ENCODE peak calls at places on chromosomes 12 and 14, in six cellular contexts. One of them, this sample, is unnamed.

GRCh38 chr12:70823182-70823976 is 97.2 kb downstream of the PTPRR start:
- DNase-seq in endothelial cell of umbilical vein: no peak
- DNase-seq in GM12878: no peak
- DNase-seq in NB4: no peak
- DNase-seq in A549: no peak
- DNase-seq in K562: no peak
- DNase-seq in this sample: no peak

GRCh38 chr12:132309162-132310086 is 20.0 kb downstream of the GALNT9 start:
- DNase-seq in endothelial cell of umbilical vein: no peak
- DNase-seq in GM12878: no peak
- DNase-seq in NB4: no peak
- DNase-seq in A549: no peak
- DNase-seq in K562: no peak
- DNase-seq in this sample: no peak

GRCh38 chr12:44775916-44776315 is 100.2 kb downstream of the NELL2 start:
- DNase-seq in endothelial cell of umbilical vein: no peak
- DNase-seq in GM12878: no peak
- DNase-seq in NB4: no peak
- DNase-seq in A549: no peak
- DNase-seq in K562: no peak
- DNase-seq in this sample: no peak

GRCh38 chr12:57342207-57342691 is 88.6 kb downstream of the R3HDM2 start:
- DNase-seq in endothelial cell of umbilical vein: peak
- DNase-seq in GM12878: no peak
- DNase-seq in NB4: peak
- DNase-seq in A549: peak
- DNase-seq in K562: no peak
- DNase-seq in this sample: no peak

GRCh38 chr12:76219806-76220205 is 128.4 kb downstream of the BBS10 start:
- DNase-seq in endothelial cell of umbilical vein: no peak
- DNase-seq in GM12878: no peak
- DNase-seq in NB4: no peak
- DNase-seq in A549: no peak
- DNase-seq in K562: no peak
- DNase-seq in this sample: peak

GRCh38 chr12:124678421-124678893 is 111.0 kb upstream of the NCOR2 start:
- DNase-seq in endothelial cell of umbilical vein: no peak
- DNase-seq in GM12878: no peak
- DNase-seq in NB4: no peak
- DNase-seq in A549: no peak
- DNase-seq in K562: no peak
- DNase-seq in this sample: no peak

GRCh38 chr12:2271961-2272360 is 219.2 kb downstream of the CACNA1C start:
- DNase-seq in endothelial cell of umbilical vein: no peak
- DNase-seq in GM12878: no peak
- DNase-seq in NB4: no peak
- DNase-seq in A549: no peak
- DNase-seq in K562: no peak
- DNase-seq in this sample: no peak

GRCh38 chr14:23399591-23399990 is 8.5 kb downstream of the MYH6 start:
- DNase-seq in endothelial cell of umbilical vein: no peak
- DNase-seq in GM12878: no peak
- DNase-seq in NB4: no peak
- DNase-seq in A549: no peak
- DNase-seq in K562: no peak
- DNase-seq in this sample: no peak

GRCh38 chr14:98177551-98177950 is 1094.4 kb downstream of the BCL11B start:
- DNase-seq in endothelial cell of umbilical vein: no peak
- DNase-seq in GM12878: no peak
- DNase-seq in NB4: no peak
- DNase-seq in A549: no peak
- DNase-seq in K562: no peak
- DNase-seq in this sample: no peak

GRCh38 chr12:45598761-45599160 is 130.7 kb upstream of the ARID2 start:
- DNase-seq in endothelial cell of umbilical vein: no peak
- DNase-seq in GM12878: no peak
- DNase-seq in NB4: no peak
- DNase-seq in A549: no peak
- DNase-seq in K562: no peak
- DNase-seq in this sample: no peak

GRCh38 chr14:57501039-57501557 is 7.4 kb upstream of the CCDC198 start:
- DNase-seq in endothelial cell of umbilical vein: no peak
- DNase-seq in GM12878: no peak
- DNase-seq in NB4: no peak
- DNase-seq in A549: no peak
- DNase-seq in K562: no peak
- DNase-seq in this sample: no peak

GRCh38 chr14:57498659-57499058 is 5.0 kb upstream of the CCDC198 start:
- DNase-seq in endothelial cell of umbilical vein: no peak
- DNase-seq in GM12878: no peak
- DNase-seq in NB4: no peak
- DNase-seq in A549: no peak
- DNase-seq in K562: no peak
- DNase-seq in this sample: no peak

GRCh38 chr14:57498035-57498434 is 4.4 kb upstream of the CCDC198 start:
- DNase-seq in endothelial cell of umbilical vein: no peak
- DNase-seq in GM12878: no peak
- DNase-seq in NB4: no peak
- DNase-seq in A549: no peak
- DNase-seq in K562: no peak
- DNase-seq in this sample: no peak

DNA sequence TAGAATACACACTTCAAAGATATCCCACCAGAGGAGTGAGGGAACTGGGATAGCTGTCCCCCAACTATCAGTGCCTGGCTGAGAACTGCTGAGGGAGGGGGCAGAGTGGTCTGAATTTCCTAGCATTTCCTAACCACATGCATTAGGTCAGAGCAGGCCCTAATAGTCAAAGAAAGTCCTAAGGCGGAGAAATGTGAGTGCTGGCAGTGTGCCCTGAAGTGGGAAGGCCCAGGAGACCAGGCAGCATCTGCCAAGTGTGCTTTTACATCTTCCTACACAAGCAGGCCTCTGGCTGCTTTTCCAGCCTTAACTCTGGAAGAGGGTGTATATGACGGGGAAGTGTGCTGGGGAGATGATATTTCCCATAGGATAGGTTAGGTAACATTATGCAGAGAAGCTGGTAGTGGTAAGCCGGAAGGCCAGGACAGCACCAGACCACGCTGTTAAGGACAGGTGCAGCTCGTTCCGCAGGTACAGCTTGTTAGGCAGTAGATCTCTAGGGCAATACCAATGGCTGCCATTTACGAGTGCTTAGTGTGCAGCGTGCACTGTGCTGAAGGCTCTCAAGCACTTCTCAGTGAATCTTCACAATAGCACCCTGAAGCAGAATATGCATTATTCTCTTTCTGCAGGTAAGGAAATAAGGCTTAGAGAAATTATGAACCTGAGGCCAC is 9.1 kb upstream of the CCDC198 start:
- DNase-seq in endothelial cell of umbilical vein: no peak
- DNase-seq in GM12878: no peak
- DNase-seq in NB4: no peak
- DNase-seq in A549: no peak
- DNase-seq in K562: no peak
- DNase-seq in this sample: no peak
- TF ChIP-seq MYC in endothelial cell of umbilical vein: no peak
- TF ChIP-seq MYC in GM12878: no peak
- TF ChIP-seq MYC in NB4: no peak
- TF ChIP-seq MYC in A549: no peak
- TF ChIP-seq MYC in K562: no peak
- TF ChIP-seq MYC in this sample: no peak

GRCh38 chr14:75612157-75612556 is 33.7 kb downstream of the FLVCR2 start:
- DNase-seq in endothelial cell of umbilical vein: no peak
- DNase-seq in GM12878: no peak
- DNase-seq in NB4: no peak
- DNase-seq in A549: no peak
- DNase-seq in K562: no peak
- DNase-seq in this sample: no peak
- TF ChIP-seq MYC in endothelial cell of umbilical vein: no peak
- TF ChIP-seq MYC in GM12878: no peak
- TF ChIP-seq MYC in NB4: no peak
- TF ChIP-seq MYC in A549: no peak
- TF ChIP-seq MYC in K562: no peak
- TF ChIP-seq MYC in this sample: no peak

GRCh38 chr12:43111608-43112007 is 440.4 kb downstream of the ADAMTS20 start:
- DNase-seq in endothelial cell of umbilical vein: no peak
- DNase-seq in GM12878: peak
- DNase-seq in NB4: no peak
- DNase-seq in A549: no peak
- DNase-seq in K562: no peak
- DNase-seq in this sample: no peak
- TF ChIP-seq MYC in endothelial cell of umbilical vein: no peak
- TF ChIP-seq MYC in GM12878: no peak
- TF ChIP-seq MYC in NB4: no peak
- TF ChIP-seq MYC in A549: no peak
- TF ChIP-seq MYC in K562: no peak
- TF ChIP-seq MYC in this sample: no peak

DNA sequence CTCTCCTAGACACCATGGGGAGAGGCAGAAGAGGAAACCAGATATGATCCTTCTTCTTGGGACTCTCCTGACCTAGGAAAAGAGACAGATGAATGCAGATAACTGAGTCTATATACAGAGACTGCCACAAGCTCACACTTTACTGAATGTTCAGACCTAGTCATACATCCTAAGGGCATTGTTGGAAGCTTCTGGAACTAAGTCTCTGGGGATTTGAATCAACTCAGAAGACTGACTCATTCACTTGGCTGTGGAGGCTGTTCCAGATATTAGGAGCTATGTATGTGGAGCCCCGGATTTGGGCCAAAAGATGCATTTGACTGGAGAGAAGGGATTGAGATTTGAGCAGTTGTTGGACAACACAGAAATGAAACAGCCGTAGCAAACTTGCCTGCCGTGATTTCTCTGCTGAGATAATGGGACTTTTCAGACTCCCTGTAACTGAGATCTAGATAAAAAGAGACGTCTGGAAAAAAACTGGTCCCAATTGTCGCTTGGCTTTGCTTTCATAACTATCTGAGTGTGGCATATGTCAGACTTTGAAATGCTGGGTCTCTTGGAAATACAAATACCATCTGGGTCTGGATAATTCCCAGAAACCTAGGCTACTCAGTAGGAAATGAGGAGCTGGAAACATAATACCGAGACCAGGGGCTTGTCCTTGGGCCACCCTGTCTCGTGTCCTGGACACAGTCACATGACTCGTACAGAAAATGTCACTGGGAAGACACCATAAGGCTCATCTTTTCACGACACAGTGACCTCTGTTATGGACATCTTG is 396.8 kb downstream of the NUAK1 start:
- DNase-seq in endothelial cell of umbilical vein: peak
- DNase-seq in GM12878: no peak
- DNase-seq in NB4: no peak
- DNase-seq in A549: no peak
- DNase-seq in K562: no peak
- DNase-seq in this sample: no peak
- TF ChIP-seq MYC in endothelial cell of umbilical vein: no peak
- TF ChIP-seq MYC in GM12878: no peak
- TF ChIP-seq MYC in NB4: no peak
- TF ChIP-seq MYC in A549: no peak
- TF ChIP-seq MYC in K562: no peak
- TF ChIP-seq MYC in this sample: no peak

DNA sequence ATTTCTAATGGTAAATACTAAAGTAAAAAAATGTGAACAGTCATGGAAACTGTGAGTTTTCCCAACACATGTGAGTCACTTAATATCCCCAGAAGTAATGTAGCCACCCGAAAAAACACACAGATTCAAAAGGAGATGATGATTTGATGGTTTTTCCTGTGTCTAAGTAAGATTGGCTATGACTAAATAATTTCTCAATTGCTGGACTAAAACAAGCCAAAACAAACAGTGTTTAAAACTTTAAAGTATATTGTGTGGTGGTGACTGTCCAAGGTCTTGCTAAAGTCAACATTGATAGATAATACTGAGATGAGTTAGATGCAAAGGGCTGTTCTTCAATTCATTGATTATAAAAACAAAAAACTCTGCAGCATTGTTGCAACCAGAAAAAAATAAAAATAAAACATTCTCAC is 89.6 kb upstream of the SOX5 start:
- DNase-seq in endothelial cell of umbilical vein: peak
- DNase-seq in GM12878: no peak
- DNase-seq in NB4: no peak
- DNase-seq in A549: no peak
- DNase-seq in K562: no peak
- DNase-seq in this sample: peak
- TF ChIP-seq MYC in endothelial cell of umbilical vein: no peak
- TF ChIP-seq MYC in GM12878: no peak
- TF ChIP-seq MYC in NB4: no peak
- TF ChIP-seq MYC in A549: no peak
- TF ChIP-seq MYC in K562: no peak
- TF ChIP-seq MYC in this sample: no peak

GRCh38 chr12:49334226-49334625 is 2.8 kb downstream of the C1QL4 start:
- DNase-seq in endothelial cell of umbilical vein: no peak
- DNase-seq in GM12878: no peak
- DNase-seq in NB4: no peak
- DNase-seq in A549: no peak
- DNase-seq in K562: no peak
- DNase-seq in this sample: no peak
- TF ChIP-seq MYC in endothelial cell of umbilical vein: no peak
- TF ChIP-seq MYC in GM12878: no peak
- TF ChIP-seq MYC in NB4: no peak
- TF ChIP-seq MYC in A549: no peak
- TF ChIP-seq MYC in K562: no peak
- TF ChIP-seq MYC in this sample: no peak

GRCh38 chr12:106978035-106978800 is 8.7 kb downstream of the MTERF2 start:
- DNase-seq in endothelial cell of umbilical vein: no peak
- DNase-seq in GM12878: no peak
- DNase-seq in NB4: no peak
- DNase-seq in A549: no peak
- DNase-seq in K562: no peak
- DNase-seq in this sample: peak
- TF ChIP-seq MYC in endothelial cell of umbilical vein: no peak
- TF ChIP-seq MYC in GM12878: no peak
- TF ChIP-seq MYC in NB4: no peak
- TF ChIP-seq MYC in A549: no peak
- TF ChIP-seq MYC in K562: no peak
- TF ChIP-seq MYC in this sample: no peak

GRCh38 chr12:95718001-95718400 is 72.6 kb downstream of the NTN4 start:
- DNase-seq in endothelial cell of umbilical vein: peak
- DNase-seq in GM12878: no peak
- DNase-seq in NB4: no peak
- DNase-seq in A549: no peak
- DNase-seq in K562: no peak
- DNase-seq in this sample: no peak
- TF ChIP-seq MYC in endothelial cell of umbilical vein: no peak
- TF ChIP-seq MYC in GM12878: no peak
- TF ChIP-seq MYC in NB4: no peak
- TF ChIP-seq MYC in A549: no peak
- TF ChIP-seq MYC in K562: no peak
- TF ChIP-seq MYC in this sample: no peak

GRCh38 chr12:108498136-108498535 is 16.9 kb upstream of the FICD start:
- DNase-seq in endothelial cell of umbilical vein: no peak
- DNase-seq in GM12878: no peak
- DNase-seq in NB4: no peak
- DNase-seq in A549: no peak
- DNase-seq in K562: no peak
- DNase-seq in this sample: no peak

GRCh38 chr12:108491256-108491655 is 23.8 kb upstream of the FICD start:
- DNase-seq in endothelial cell of umbilical vein: no peak
- DNase-seq in GM12878: no peak
- DNase-seq in NB4: no peak
- DNase-seq in A549: no peak
- DNase-seq in K562: no peak
- DNase-seq in this sample: no peak

GRCh38 chr12:108495823-108496579 is 19.1 kb upstream of the FICD start:
- DNase-seq in endothelial cell of umbilical vein: no peak
- DNase-seq in GM12878: no peak
- DNase-seq in NB4: no peak
- DNase-seq in A549: no peak
- DNase-seq in K562: no peak
- DNase-seq in this sample: no peak

GRCh38 chr12:108495054-108495453 is 20.0 kb upstream of the FICD start:
- DNase-seq in endothelial cell of umbilical vein: peak
- DNase-seq in GM12878: no peak
- DNase-seq in NB4: peak
- DNase-seq in A549: peak
- DNase-seq in K562: peak
- DNase-seq in this sample: peak
- TF ChIP-seq MYC in endothelial cell of umbilical vein: no peak
- TF ChIP-seq MYC in GM12878: no peak
- TF ChIP-seq MYC in NB4: no peak
- TF ChIP-seq MYC in A549: no peak
- TF ChIP-seq MYC in K562: no peak
- TF ChIP-seq MYC in this sample: no peak